ENCODE peak calls at places on chromosome 19, in eight cellular contexts. E is BE2C, O is GM23338, K is foreskin fibroblast, C is cardiac muscle cell, N is BJ, Q is LNCaP clone FGC, W is bronchial epithelial cell. Y is an unnamed sample.

GRCh38 chr19:19423322-19423721 is 17.8 kb downstream of the GATAD2A start:
- DNase-seq in E (no peak), O (no peak), K (no peak), C (no peak), N (no peak), Q (no peak), W (no peak), Y (no peak)

GRCh38 chr19:33399745-33400681 is 26.5 kb downstream of the CEBPG start:
- DNase-seq in E (peak; percentile 8), O (no peak), K (no peak), C (no peak), N (no peak), Q (no peak), W (no peak), Y (no peak)

GRCh38 chr19:45508931-45509691 is 1.8 kb downstream of the VASP start:
- DNase-seq in E (peak; percentile 46), O (peak; percentile 84), K (peak; percentile 81), C (peak; percentile 76), N (no peak), Q (no peak), W (peak; percentile 20), Y (no peak)

GRCh38 chr19:3880471-3881271 is at the start of gene ATCAY:
- DNase-seq in E (peak; percentile 87), O (peak; percentile 87), K (peak; percentile 26), C (peak; percentile 27), N (no peak), Q (no peak), W (no peak), Y (no peak)

GRCh38 chr19:771332-771785 is 20.4 kb downstream of the MISP start:
- DNase-seq in E (peak; percentile 64), O (peak; percentile 62), K (peak; percentile 71), C (peak; percentile 60), N (no peak), Q (no peak), W (peak; percentile 21), Y (no peak)

GRCh38 chr19:3950871-3951861 is 18.3 kb downstream of the NMRK2 start:
- DNase-seq in E (no peak), O (no peak), K (peak; percentile 19), C (peak; percentile 56), N (no peak), Q (no peak), W (no peak), Y (no peak)

GRCh38 chr19:54677217-54677616 is 14.4 kb downstream of the LILRB4 start:
- DNase-seq in E (no peak), O (peak; percentile 61), K (no peak), C (no peak), N (no peak), Q (no peak), W (no peak), Y (no peak)

GRCh38 chr19:55014714-55015113 is 23.4 kb downstream of the GP6 start:
- DNase-seq in E (peak; percentile 27), O (no peak), K (no peak), C (no peak), N (no peak), Q (no peak), W (no peak), Y (no peak)

GRCh38 chr19:16193466-16193865 is 4.2 kb upstream of the AP1M1 start:
- DNase-seq in E (no peak), O (peak; percentile 73), K (no peak), C (no peak), N (no peak), Q (no peak), W (no peak), Y (no peak)

GRCh38 chr19:17205237-17206140 is 9.7 kb upstream of the USE1 start:
- DNase-seq in E (peak; percentile 68), O (peak; percentile 90), K (peak; percentile 80), C (peak; percentile 72), N (no peak), Q (peak; percentile 30), W (peak; percentile 35), Y (no peak)

GRCh38 chr19:58317481-58318072 is 9.2 kb upstream of the ZSCAN22 start:
- DNase-seq in E (no peak), O (peak; percentile 69), K (peak; percentile 82), C (peak; percentile 80), N (no peak), Q (peak; percentile 32), W (peak; percentile 29), Y (peak; percentile 30)

GRCh38 chr19:982567-983170 is 1.5 kb upstream of the WDR18 start:
- DNase-seq in E (peak; percentile 84), O (peak; percentile 83), K (peak; percentile 84), C (peak; percentile 84), N (no peak), Q (no peak), W (peak; percentile 13), Y (no peak)

GRCh38 chr19:50831026-50831396 is 2.4 kb downstream of the KLK15 start:
- DNase-seq in E (no peak), O (no peak), K (no peak), C (no peak), N (no peak), Q (no peak), W (no peak), Y (no peak)

GRCh38 chr19:50829801-50830200 is 3.6 kb downstream of the KLK15 start:
- DNase-seq in E (peak; percentile 39), O (no peak), K (no peak), C (no peak), N (no peak), Q (no peak), W (no peak), Y (no peak)

GRCh38 chr19:50832666-50833065 is 708 bp downstream of the KLK15 start:
- DNase-seq in E (no peak), O (no peak), K (no peak), C (no peak), N (no peak), Q (no peak), W (no peak), Y (no peak)

GRCh38 chr19:50833117-50833801 is at the start of gene KLK15:
- DNase-seq in E (no peak), O (no peak), K (no peak), C (no peak), N (no peak), Q (no peak), W (no peak), Y (no peak)

DNA sequence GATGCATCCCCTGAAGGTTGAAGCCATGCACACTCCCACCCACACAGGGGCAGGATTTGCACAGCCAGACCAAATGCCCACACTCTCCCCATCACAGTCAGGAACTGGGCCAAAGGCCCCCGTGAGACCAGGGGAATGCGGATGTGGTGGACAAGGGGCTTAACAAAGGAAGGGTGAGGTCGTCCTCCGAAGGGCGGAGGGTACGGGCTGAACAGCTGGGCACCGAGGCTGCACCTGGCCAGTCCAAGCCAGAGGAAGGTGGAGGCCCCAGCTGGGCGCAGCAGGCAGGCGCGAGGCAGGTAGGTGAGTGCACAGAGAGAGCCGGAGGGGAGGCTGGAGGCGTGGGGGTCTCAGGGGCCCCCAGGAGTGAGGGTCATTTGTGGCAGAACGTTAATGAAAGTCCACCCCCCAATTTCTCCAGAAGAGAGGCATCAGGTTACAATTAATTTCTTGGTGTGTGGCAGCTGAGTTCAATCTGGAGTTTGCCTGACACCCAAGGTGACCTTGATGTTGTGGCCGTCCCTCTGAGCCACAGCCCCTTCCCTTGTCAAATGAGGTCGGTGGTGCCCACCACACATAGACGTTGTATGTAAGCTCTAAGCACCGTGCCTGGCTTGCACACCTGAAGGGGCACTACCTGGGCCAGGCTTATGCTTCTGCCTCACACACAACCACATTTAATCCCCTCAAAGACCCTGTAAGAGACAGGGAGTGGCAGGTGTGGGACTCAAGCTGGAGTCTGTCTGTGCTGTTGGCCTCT is 2.9 kb downstream of the KLK15 start:
- DNase-seq in E (no peak), O (no peak), K (no peak), C (no peak), N (no peak), Q (no peak), W (no peak), Y (no peak)
- H3K4me3 ChIP-seq in E (no peak overlapping the region), O (no peak overlapping the region), K (no peak overlapping the region), C (no peak overlapping the region), N (no peak overlapping the region), Q (no peak overlapping the region), W (no peak overlapping the region), Y (no peak overlapping the region)

DNA sequence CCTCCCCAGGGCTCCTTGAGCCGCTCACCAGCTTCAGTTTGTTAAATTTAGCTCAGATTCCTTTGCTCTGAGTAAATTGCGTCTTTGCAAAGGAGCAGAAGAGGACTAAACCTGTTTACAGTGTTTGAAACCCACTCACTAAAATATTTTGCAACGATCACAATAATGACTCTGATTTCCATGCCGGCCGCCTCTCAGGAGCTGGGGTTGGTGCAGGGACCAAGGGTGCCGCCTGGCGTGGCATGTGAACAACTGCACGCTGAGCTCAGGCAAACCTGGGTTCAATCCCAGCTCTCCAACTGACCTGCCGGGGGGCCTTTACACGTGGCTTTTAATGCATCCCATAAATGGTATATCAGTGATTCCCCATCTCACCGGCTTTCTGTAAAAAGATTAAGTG is 68.7 kb upstream of the CACNA1A start:
- DNase-seq in E (peak; percentile 20), O (peak; percentile 67), K (peak; percentile 40), C (peak; percentile 45), N (no peak), Q (no peak), W (no peak), Y (no peak)
- TF ChIP-seq CTCF in E (peak; percentile 55), O (peak; percentile 74), K (peak; percentile 33), C (peak; percentile 48), N (peak; percentile 54), Q (peak; percentile 46), W (peak; percentile 1), Y (peak; percentile 25)

GRCh38 chr19:11338164-11338563 is 1.3 kb downstream of the RAB3D start:
- DNase-seq in E (no peak), O (no peak), K (no peak), C (no peak), N (no peak), Q (no peak), W (no peak), Y (no peak)
- H3K4me3 ChIP-seq in E (no peak overlapping the region), O (no peak overlapping the region), K (no peak overlapping the region), C (no peak overlapping the region), N (no peak overlapping the region), Q (peak overlapping the region; percentile 79), W (peak overlapping the region; percentile 72), Y (no peak overlapping the region)

GRCh38 chr19:7260161-7260560 is 34.1 kb downstream of the INSR start:
- DNase-seq in E (no peak), O (no peak), K (no peak), C (no peak), N (no peak), Q (no peak), W (no peak), Y (no peak)

GRCh38 chr19:7263521-7263920 is 30.7 kb downstream of the INSR start:
- DNase-seq in E (no peak), O (no peak), K (no peak), C (no peak), N (no peak), Q (no peak), W (no peak), Y (no peak)

GRCh38 chr19:7263066-7263465 is 31.1 kb downstream of the INSR start:
- DNase-seq in E (no peak), O (no peak), K (no peak), C (no peak), N (no peak), Q (no peak), W (no peak), Y (no peak)

GRCh38 chr19:7264858-7265257 is 29.4 kb downstream of the INSR start:
- DNase-seq in E (no peak), O (no peak), K (no peak), C (no peak), N (no peak), Q (no peak), W (no peak), Y (no peak)

DNA sequence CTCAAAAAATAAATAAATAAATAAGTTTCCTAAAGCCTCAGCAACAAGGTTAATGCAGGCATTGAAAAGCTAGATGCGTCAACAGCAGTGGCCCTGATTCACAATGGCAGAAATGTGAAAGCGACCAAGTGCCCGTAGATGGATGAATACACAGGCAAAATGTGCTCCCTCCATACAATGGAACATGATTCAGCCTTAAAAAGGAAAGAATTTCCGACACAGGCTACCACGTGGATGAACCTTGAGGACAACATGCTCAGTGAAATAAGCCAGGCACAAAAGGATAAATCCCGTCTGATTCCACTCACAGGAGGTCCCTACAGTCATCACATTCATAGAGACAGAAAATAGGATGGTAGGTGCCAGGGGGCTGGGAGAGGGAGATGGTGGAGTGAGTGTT is 31.7 kb downstream of the INSR start:
- DNase-seq in E (no peak), O (no peak), K (no peak), C (no peak), N (no peak), Q (no peak), W (no peak), Y (no peak)
- TF ChIP-seq CTCF in E (no peak), O (no peak), K (no peak), C (no peak), N (no peak), Q (no peak), W (no peak), Y (no peak)

Y was measured in HFF-Myc.